ENCODE peak calls at places on chromosomes 16 and 17, in ten cellular contexts. L, S, M, Z, J, B, V, P, Y and Q are unnamed samples.
A peak's percentile ranks its signal among the peaks of the same experiment; 100 is the strongest.

GRCh38 chr17:83200746-83201145 is 121.3 kb downstream of the METRNL start:
- DNase-seq in L (peak; percentile 63), S (peak; percentile 50), M (peak; percentile 13), Z (peak; percentile 11), J (peak; percentile 23), B (no peak), V (peak; percentile 80), P (no peak), Y (no peak), Q (no peak)

GRCh38 chr16:84055366-84055765 is 12.8 kb upstream of the SLC38A8 start:
- DNase-seq in L (no peak), S (peak; percentile 67), M (no peak), Z (no peak), J (no peak), B (no peak), V (peak; percentile 62), P (no peak), Y (peak; percentile 35), Q (no peak)

GRCh38 chr16:53482123-53482522 is 20.9 kb downstream of the AKTIP start:
- DNase-seq in L (no peak), S (no peak), M (no peak), Z (no peak), J (no peak), B (no peak), V (no peak), P (no peak), Y (no peak), Q (no peak)

GRCh38 chr16:48612621-48613020 is 2.6 kb upstream of the N4BP1 start:
- DNase-seq in L (no peak), S (no peak), M (no peak), Z (no peak), J (no peak), B (no peak), V (no peak), P (no peak), Y (no peak), Q (no peak)

GRCh38 chr16:27721548-27722265 is 171.8 kb downstream of the KATNIP start:
- DNase-seq in L (peak; percentile 73), S (no peak), M (peak; percentile 72), Z (peak; percentile 54), J (peak; percentile 73), B (no peak), V (peak; percentile 77), P (no peak), Y (peak; percentile 56), Q (no peak)

GRCh38 chr16:88727871-88728270 is 21.6 kb downstream of the CTU2 start:
- DNase-seq in L (no peak), S (no peak), M (no peak), Z (no peak), J (no peak), B (no peak), V (no peak), P (no peak), Y (peak; percentile 26), Q (no peak)

GRCh38 chr16:50445603-50446250 is 76.9 kb upstream of the BRD7 start:
- DNase-seq in L (peak; percentile 52), S (no peak), M (no peak), Z (no peak), J (no peak), B (no peak), V (no peak), P (peak; percentile 27), Y (no peak), Q (no peak)

GRCh38 chr16:49474741-49475140 is 101.1 kb downstream of the C16orf78 start:
- DNase-seq in L (peak; percentile 58), S (peak; percentile 35), M (no peak), Z (no peak), J (no peak), B (no peak), V (no peak), P (no peak), Y (no peak), Q (no peak)

GRCh38 chr16:4051591-4051990 is 64.7 kb downstream of the ADCY9 start:
- DNase-seq in L (no peak), S (no peak), M (no peak), Z (peak; percentile 9), J (no peak), B (no peak), V (no peak), P (no peak), Y (no peak), Q (no peak)

GRCh38 chr17:75327757-75328156 is 38.5 kb upstream of the SLC25A19 start:
- DNase-seq in L (no peak), S (no peak), M (no peak), Z (no peak), J (no peak), B (no peak), V (no peak), P (peak; percentile 69), Y (no peak), Q (no peak)

GRCh38 chr17:81641825-81642489 is 5.0 kb downstream of the TSPAN10 start:
- DNase-seq in L (no peak), S (no peak), M (no peak), Z (no peak), J (no peak), B (no peak), V (no peak), P (no peak), Y (no peak), Q (no peak)

GRCh38 chr16:88428616-88429386 is 24.3 kb upstream of the ZFPM1 start:
- DNase-seq in L (no peak), S (no peak), M (no peak), Z (no peak), J (no peak), B (no peak), V (no peak), P (no peak), Y (no peak), Q (no peak)

GRCh38 chr17:21025446-21025845 is 17.4 kb downstream of the USP22 start:
- DNase-seq in L (peak; percentile 19), S (no peak), M (no peak), Z (no peak), J (no peak), B (no peak), V (no peak), P (no peak), Y (no peak), Q (no peak)
- H3K4me1 ChIP-seq in L (peaks cover 3% of the 10 kb centered on the region), S (peaks cover 10% of the 10 kb centered on the region), M (no peaks in the 10 kb centered on the region), Z (peaks cover 15% of the 10 kb centered on the region), J (peaks cover 77% of the 10 kb centered on the region), B (no peaks in the 10 kb centered on the region), V (peaks cover 3% of the 10 kb centered on the region), P (peaks cover 15% of the 10 kb centered on the region), Y (peaks cover 27% of the 10 kb centered on the region), Q (peaks cover 7% of the 10 kb centered on the region)

GRCh38 chr17:72425796-72426173 is 305.0 kb downstream of the SOX9 start:
- DNase-seq in L (no peak), S (no peak), M (no peak), Z (no peak), J (no peak), B (no peak), V (no peak), P (no peak), Y (no peak), Q (no peak)

GRCh38 chr17:72425133-72425795 is 304.4 kb downstream of the SOX9 start:
- DNase-seq in L (peak; percentile 50), S (no peak), M (no peak), Z (no peak), J (no peak), B (no peak), V (no peak), P (no peak), Y (no peak), Q (no peak)

GRCh38 chr17:72426948-72427760 is 306.3 kb downstream of the SOX9 start:
- DNase-seq in L (peak; percentile 49), S (peak; percentile 71), M (no peak), Z (no peak), J (no peak), B (no peak), V (no peak), P (no peak), Y (peak; percentile 39), Q (no peak)

GRCh38 chr17:72427761-72428109 is 306.9 kb downstream of the SOX9 start:
- DNase-seq in L (no peak), S (no peak), M (no peak), Z (no peak), J (no peak), B (no peak), V (no peak), P (no peak), Y (no peak), Q (no peak)

DNA sequence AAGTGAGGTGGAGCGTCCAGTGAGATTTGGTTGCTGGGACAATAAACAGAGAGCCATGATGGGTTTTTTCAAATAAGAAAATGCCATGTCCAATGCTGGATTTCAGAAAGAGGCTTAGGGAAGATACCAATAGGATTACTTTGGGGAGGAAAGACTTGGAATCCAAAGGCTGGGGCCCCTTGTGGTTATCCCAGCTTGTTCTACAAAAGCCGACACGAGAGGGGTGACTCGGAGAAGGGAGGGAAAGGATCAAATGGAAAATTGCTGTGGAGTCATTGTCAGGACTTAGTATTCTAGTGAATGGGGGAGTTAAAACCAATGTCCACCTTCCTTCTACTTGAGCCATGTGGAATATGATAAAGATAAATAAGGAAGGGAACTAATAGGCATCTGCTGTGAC is 305.5 kb downstream of the SOX9 start:
- DNase-seq in L (peak; percentile 11), S (no peak), M (no peak), Z (no peak), J (no peak), B (no peak), V (no peak), P (no peak), Y (no peak), Q (no peak)
- H3K4me1 ChIP-seq in L (no peaks in the 10 kb centered on the region), S (peaks cover 14% of the 10 kb centered on the region), M (no peaks in the 10 kb centered on the region), Z (no peaks in the 10 kb centered on the region), J (peaks cover 4% of the 10 kb centered on the region), B (no peaks in the 10 kb centered on the region), V (no peaks in the 10 kb centered on the region), P (no peaks in the 10 kb centered on the region), Y (peaks cover 24% of the 10 kb centered on the region), Q (peaks cover 95% of the 10 kb centered on the region)

GRCh38 chr17:1090454-1091189 is 89.2 kb downstream of the ABR start:
- DNase-seq in L (no peak), S (no peak), M (no peak), Z (no peak), J (no peak), B (no peak), V (no peak), P (no peak), Y (no peak), Q (no peak)
- H3K4me1 ChIP-seq in L (peaks cover 12% of the 10 kb centered on the region), S (no peaks in the 10 kb centered on the region), M (no peaks in the 10 kb centered on the region), Z (peaks cover 6% of the 10 kb centered on the region), J (peaks cover 15% of the 10 kb centered on the region), B (no peaks in the 10 kb centered on the region), V (no peaks in the 10 kb centered on the region), P (no peaks in the 10 kb centered on the region), Y (peaks cover 46% of the 10 kb centered on the region), Q (peaks cover 22% of the 10 kb centered on the region)

DNA sequence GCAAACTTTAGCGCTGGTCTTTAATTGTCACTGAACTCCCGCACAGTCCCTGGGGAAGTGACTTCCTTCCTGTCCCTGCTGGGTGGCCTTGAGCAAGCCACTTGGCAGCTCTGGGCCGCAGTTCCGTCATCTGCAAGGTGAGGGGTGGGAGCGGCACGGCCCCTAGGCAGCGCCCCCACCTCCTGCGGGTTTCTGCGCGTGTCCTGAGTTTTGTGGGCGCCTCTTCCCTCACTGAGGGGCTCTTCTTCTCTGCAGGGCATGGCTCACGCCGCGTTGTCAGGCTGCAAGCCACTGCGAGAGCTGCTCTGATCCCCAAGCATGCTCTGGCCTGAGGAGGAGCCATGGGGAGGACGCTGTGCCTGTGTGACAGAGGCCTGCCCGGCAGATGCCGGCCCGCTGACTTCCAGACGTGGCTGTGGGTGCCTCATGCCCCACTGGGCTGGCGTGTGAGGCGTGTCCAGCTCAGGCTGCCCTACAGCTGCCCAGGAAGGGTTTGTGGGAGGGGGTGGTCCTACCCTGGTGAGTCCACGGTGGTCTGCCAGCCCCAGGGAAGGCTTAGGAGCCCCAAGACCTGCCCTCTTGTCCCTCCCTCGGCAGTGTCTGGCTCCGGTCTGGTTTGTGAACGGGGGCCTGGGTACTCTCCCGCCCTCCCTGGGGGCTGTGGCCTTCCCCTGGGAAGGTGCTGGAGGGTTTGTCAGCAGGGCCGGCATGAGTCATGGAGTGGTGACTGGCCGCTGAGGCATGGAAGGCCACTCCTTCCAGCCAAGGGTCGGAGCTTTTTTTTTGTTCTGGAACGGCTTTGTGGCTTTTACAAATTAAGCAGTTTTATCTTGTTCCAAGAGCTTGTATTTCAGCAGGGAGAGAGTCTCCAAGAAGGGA is 182.0 kb downstream of the SEC14L1 start:
- DNase-seq in L (peak; percentile 97), S (no peak), M (peak; percentile 76), Z (peak; percentile 71), J (peak; percentile 91), B (peak; percentile 33), V (peak; percentile 97), P (no peak), Y (peak; percentile 77), Q (no peak)
- H3K4me1 ChIP-seq in L (peaks cover 32% of the 10 kb centered on the region), S (no peaks in the 10 kb centered on the region), M (no peaks in the 10 kb centered on the region), Z (peaks cover 40% of the 10 kb centered on the region), J (peaks cover 52% of the 10 kb centered on the region), B (peaks cover 25% of the 10 kb centered on the region), V (peaks cover 2% of the 10 kb centered on the region), P (peaks cover 5% of the 10 kb centered on the region), Y (peaks cover 57% of the 10 kb centered on the region), Q (peaks cover 75% of the 10 kb centered on the region)